ENCODE peak calls at places on chromosomes 12 and 14, in five cellular contexts. One of them, this sample, is unnamed.

GRCh38 chr12:7645395-7646177 is 20.1 kb downstream of the APOBEC1 start:
- DNase-seq in PC-3: peak; percentile 58
- DNase-seq in A549: peak; percentile 46
- DNase-seq in HepG2: peak; percentile 6
- DNase-seq in IMR-90: peak; percentile 31
- DNase-seq in this sample: no peak

GRCh38 chr14:56334458-56334857 is 216.2 kb downstream of the PELI2 start:
- DNase-seq in PC-3: no peak
- DNase-seq in A549: no peak
- DNase-seq in HepG2: no peak
- DNase-seq in IMR-90: peak; percentile 49
- DNase-seq in this sample: no peak

GRCh38 chr12:32609966-32610365 is 69.1 kb upstream of the DNM1L start:
- DNase-seq in PC-3: no peak
- DNase-seq in A549: no peak
- DNase-seq in HepG2: no peak
- DNase-seq in IMR-90: no peak
- DNase-seq in this sample: no peak

GRCh38 chr12:71848212-71848611 is 8.7 kb downstream of the TBC1D15 start:
- DNase-seq in PC-3: peak; percentile 35
- DNase-seq in A549: no peak
- DNase-seq in HepG2: no peak
- DNase-seq in IMR-90: no peak
- DNase-seq in this sample: no peak

GRCh38 chr14:68660495-68660894 is 132.4 kb downstream of the ZFP36L1 start:
- DNase-seq in PC-3: no peak
- DNase-seq in A549: no peak
- DNase-seq in HepG2: no peak
- DNase-seq in IMR-90: no peak
- DNase-seq in this sample: no peak

GRCh38 chr12:95997911-95998510 is 1.9 kb upstream of the HAL start:
- DNase-seq in PC-3: peak; percentile 5
- DNase-seq in A549: no peak
- DNase-seq in HepG2: peak; percentile 5
- DNase-seq in IMR-90: peak; percentile 4
- DNase-seq in this sample: peak; percentile 60

GRCh38 chr14:74941676-74942097 is 13.7 kb downstream of the PGF start:
- DNase-seq in PC-3: no peak
- DNase-seq in A549: no peak
- DNase-seq in HepG2: no peak
- DNase-seq in IMR-90: peak; percentile 57
- DNase-seq in this sample: peak; percentile 95

GRCh38 chr14:24431569-24432258 is 2.0 kb downstream of the KHNYN start:
- DNase-seq in PC-3: peak; percentile 93
- DNase-seq in A549: peak; percentile 93
- DNase-seq in HepG2: peak; percentile 97
- DNase-seq in IMR-90: peak; percentile 91
- DNase-seq in this sample: peak; percentile 99

GRCh38 chr14:104221071-104221625 is 82.8 kb downstream of the KIF26A start:
- DNase-seq in PC-3: no peak
- DNase-seq in A549: no peak
- DNase-seq in HepG2: no peak
- DNase-seq in IMR-90: no peak
- DNase-seq in this sample: no peak

GRCh38 chr12:39145175-39145999 is 240.0 kb upstream of the CPNE8 start:
- DNase-seq in PC-3: peak; percentile 70
- DNase-seq in A549: peak; percentile 64
- DNase-seq in HepG2: no peak
- DNase-seq in IMR-90: no peak
- DNase-seq in this sample: peak; percentile 78

GRCh38 chr14:24013654-24014514 is 25.2 kb downstream of the DHRS4L2 start:
- DNase-seq in PC-3: peak; percentile 89
- DNase-seq in A549: peak; percentile 58
- DNase-seq in HepG2: peak; percentile 92
- DNase-seq in IMR-90: peak; percentile 71
- DNase-seq in this sample: peak; percentile 85

GRCh38 chr14:64760916-64761315 is 56.7 kb downstream of the PLEKHG3 start:
- DNase-seq in PC-3: no peak
- DNase-seq in A549: no peak
- DNase-seq in HepG2: no peak
- DNase-seq in IMR-90: no peak
- DNase-seq in this sample: no peak

GRCh38 chr14:64761441-64762043 is 57.3 kb downstream of the PLEKHG3 start:
- DNase-seq in PC-3: peak; percentile 75
- DNase-seq in A549: peak; percentile 53
- DNase-seq in HepG2: no peak
- DNase-seq in IMR-90: peak; percentile 49
- DNase-seq in this sample: no peak

GRCh38 chr14:64759555-64759938 is 55.3 kb downstream of the PLEKHG3 start:
- DNase-seq in PC-3: no peak
- DNase-seq in A549: no peak
- DNase-seq in HepG2: no peak
- DNase-seq in IMR-90: no peak
- DNase-seq in this sample: no peak

GRCh38 chr14:64758711-64759554 is 54.7 kb downstream of the PLEKHG3 start:
- DNase-seq in PC-3: peak; percentile 82
- DNase-seq in A549: peak; percentile 71
- DNase-seq in HepG2: peak; percentile 72
- DNase-seq in IMR-90: peak; percentile 97
- DNase-seq in this sample: peak; percentile 99

DNA sequence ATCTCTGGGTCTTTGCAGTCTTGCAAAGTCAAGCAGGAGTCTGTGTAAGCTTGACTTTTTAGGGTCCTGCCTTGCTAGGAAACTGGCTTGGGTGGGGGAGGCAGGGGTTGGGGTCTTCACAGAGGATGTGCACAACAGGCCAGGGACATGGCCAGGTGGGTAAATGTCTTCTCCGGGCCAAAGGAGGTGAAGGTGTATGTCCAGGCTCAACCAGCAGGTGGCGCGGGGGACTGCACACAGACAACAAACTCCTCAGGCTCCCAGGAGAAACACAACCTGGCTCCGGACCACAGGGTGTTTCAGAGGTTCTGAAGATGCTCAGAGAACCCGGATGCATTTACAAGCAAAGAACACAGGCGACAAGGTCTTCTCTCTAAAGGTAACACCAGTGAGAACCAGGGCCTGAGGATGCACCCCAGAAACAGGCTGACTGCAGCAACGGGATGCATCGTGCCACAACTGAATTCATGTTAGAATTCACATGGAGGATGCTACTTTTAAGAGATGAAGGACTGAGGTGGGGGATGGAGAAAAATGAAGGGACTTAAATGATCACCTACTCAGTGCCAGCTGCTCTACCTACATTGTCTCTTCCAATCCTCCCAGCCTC is 56.0 kb downstream of the PLEKHG3 start:
- DNase-seq in PC-3: peak; percentile 49
- DNase-seq in A549: peak; percentile 91
- DNase-seq in HepG2: peak; percentile 34
- DNase-seq in IMR-90: peak; percentile 42
- DNase-seq in this sample: peak; percentile 95
- H3K4me1 ChIP-seq in PC-3: peaks cover 83% of the 10 kb centered on the region
- H3K4me1 ChIP-seq in A549: peaks cover 94% of the 10 kb centered on the region
- H3K4me1 ChIP-seq in HepG2: peaks cover 30% of the 10 kb centered on the region
- H3K4me1 ChIP-seq in IMR-90: peaks cover 52% of the 10 kb centered on the region
- H3K4me1 ChIP-seq in this sample: peaks cover 45% of the 10 kb centered on the region

DNA sequence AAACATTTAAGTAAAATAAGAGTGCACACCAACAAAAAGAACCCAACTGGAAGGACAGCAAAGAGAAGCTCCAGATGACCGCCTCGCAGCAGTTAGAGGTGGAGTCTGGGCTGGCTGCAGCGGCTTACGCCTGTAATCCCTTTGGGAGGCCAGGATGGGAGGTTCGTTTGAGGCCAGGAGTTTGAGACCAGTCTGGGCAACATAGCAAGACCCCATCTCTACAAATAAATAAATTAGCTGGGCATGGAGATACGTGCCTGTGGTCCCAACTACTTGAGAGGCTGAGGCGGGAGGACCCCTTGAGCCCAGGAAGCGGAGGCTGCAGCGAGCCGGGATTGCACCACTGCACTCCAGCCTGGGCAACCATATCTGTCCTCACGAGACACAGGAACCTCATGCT is 15.2 kb downstream of the LRCOL1 start:
- DNase-seq in PC-3: no peak
- DNase-seq in A549: no peak
- DNase-seq in HepG2: no peak
- DNase-seq in IMR-90: no peak
- DNase-seq in this sample: no peak
- H3K4me2 ChIP-seq in PC-3: no peak overlapping the region
- H3K4me2 ChIP-seq in A549: no peak overlapping the region
- H3K4me2 ChIP-seq in HepG2: no peak overlapping the region
- H3K4me2 ChIP-seq in IMR-90: no peak overlapping the region
- H3K4me2 ChIP-seq in this sample: no peak overlapping the region

GRCh38 chr14:95164506-95164905 is 7.2 kb upstream of the DICER1 start:
- DNase-seq in PC-3: peak; percentile 21
- DNase-seq in A549: no peak
- DNase-seq in HepG2: no peak
- DNase-seq in IMR-90: no peak
- DNase-seq in this sample: no peak
- H3K4me1 ChIP-seq in PC-3: no peaks in the 10 kb centered on the region
- H3K4me1 ChIP-seq in A549: no peaks in the 10 kb centered on the region
- H3K4me1 ChIP-seq in HepG2: peaks cover 18% of the 10 kb centered on the region
- H3K4me1 ChIP-seq in IMR-90: no peaks in the 10 kb centered on the region
- H3K4me1 ChIP-seq in this sample: no peaks in the 10 kb centered on the region

GRCh38 chr12:114439306-114439705 is 33.4 kb upstream of the TBX5 start:
- DNase-seq in PC-3: no peak
- DNase-seq in A549: no peak
- DNase-seq in HepG2: no peak
- DNase-seq in IMR-90: no peak
- DNase-seq in this sample: no peak

GRCh38 chr12:114438635-114439256 is 32.8 kb upstream of the TBX5 start:
- DNase-seq in PC-3: no peak
- DNase-seq in A549: no peak
- DNase-seq in HepG2: no peak
- DNase-seq in IMR-90: no peak
- DNase-seq in this sample: no peak

GRCh38 chr12:114439833-114440449 is 34.0 kb upstream of the TBX5 start:
- DNase-seq in PC-3: no peak
- DNase-seq in A549: no peak
- DNase-seq in HepG2: no peak
- DNase-seq in IMR-90: no peak
- DNase-seq in this sample: no peak

GRCh38 chr12:114443607-114444421 is 37.9 kb upstream of the TBX5 start:
- DNase-seq in PC-3: no peak
- DNase-seq in A549: no peak
- DNase-seq in HepG2: no peak
- DNase-seq in IMR-90: no peak
- DNase-seq in this sample: no peak

GRCh38 chr12:114440450-114441383 is 34.8 kb upstream of the TBX5 start:
- DNase-seq in PC-3: no peak
- DNase-seq in A549: no peak
- DNase-seq in HepG2: no peak
- DNase-seq in IMR-90: no peak
- DNase-seq in this sample: no peak
- H3K4me2 ChIP-seq in PC-3: no peak overlapping the region
- H3K4me2 ChIP-seq in A549: no peak overlapping the region
- H3K4me2 ChIP-seq in HepG2: no peak overlapping the region
- H3K4me2 ChIP-seq in IMR-90: no peak overlapping the region
- H3K4me2 ChIP-seq in this sample: no peak overlapping the region

GRCh38 chr14:90697577-90698206 is 118.5 kb downstream of the TTC7B start:
- DNase-seq in PC-3: peak; percentile 82
- DNase-seq in A549: peak; percentile 74
- DNase-seq in HepG2: peak; percentile 61
- DNase-seq in IMR-90: peak; percentile 72
- DNase-seq in this sample: peak; percentile 90
- H3K4me1 ChIP-seq in PC-3: peaks cover 3% of the 10 kb centered on the region
- H3K4me1 ChIP-seq in A549: no peaks in the 10 kb centered on the region
- H3K4me1 ChIP-seq in HepG2: no peaks in the 10 kb centered on the region
- H3K4me1 ChIP-seq in IMR-90: peaks cover 2% of the 10 kb centered on the region
- H3K4me1 ChIP-seq in this sample: peaks cover 6% of the 10 kb centered on the region

This sample was measured in osteoblast.